ENCODE peak calls at places on chromosomes 13 and 19, in five cellular contexts. B is lower lobe of right lung, C is A549, F is endodermal cell, I is upper lobe of left lung. U is an unnamed sample.

GRCh38 chr13:20118268-20119140 is 42.3 kb downstream of the GJA3 start:
- DNase-seq in B (peak; percentile 69), C (peak; percentile 68), F (peak; percentile 90), I (peak; percentile 89), U (no peak)

GRCh38 chr13:94710881-94711560 is 1.3 kb downstream of the SOX21 start:
- DNase-seq in B (no peak), C (peak; percentile 42), F (peak; percentile 86), I (peak; percentile 85), U (no peak)

GRCh38 chr19:47020992-47021496 is 1.4 kb downstream of the NPAS1 start:
- DNase-seq in B (no peak), C (peak; percentile 65), F (peak; percentile 83), I (peak; percentile 85), U (no peak)

GRCh38 chr13:34513526-34513925 is 428.5 kb upstream of the NBEA start:
- DNase-seq in B (no peak), C (no peak), F (no peak), I (no peak), U (no peak)

GRCh38 chr13:41384749-41385503 is 72.4 kb upstream of the RGCC start:
- DNase-seq in B (no peak), C (peak; percentile 2), F (peak; percentile 53), I (peak; percentile 42), U (no peak)

GRCh38 chr19:19552811-19553210 is 14.7 kb downstream of the CILP2 start:
- DNase-seq in B (no peak), C (peak; percentile 47), F (peak; percentile 92), I (peak; percentile 82), U (no peak)

GRCh38 chr13:24618219-24618955 is 61.8 kb upstream of the ATP12A start:
- DNase-seq in B (no peak), C (no peak), F (no peak), I (peak; percentile 13), U (no peak)

GRCh38 chr19:53906211-53907192 is 2.6 kb upstream of the CACNG7 start:
- DNase-seq in B (peak; percentile 73), C (no peak), F (peak; percentile 86), I (peak; percentile 86), U (no peak)

GRCh38 chr19:9323557-9323918 is 441 bp upstream of the ZNF559 start:
- DNase-seq in B (peak; percentile 67), C (peak; percentile 79), F (no peak), I (no peak), U (no peak)

GRCh38 chr13:106376411-106377112 is 158.9 kb downstream of the EFNB2 start:
- DNase-seq in B (peak; percentile 49), C (peak; percentile 48), F (peak; percentile 54), I (no peak), U (no peak)

GRCh38 chr19:55519461-55520311 is 17.2 kb downstream of the SBK2 start:
- DNase-seq in B (no peak), C (peak; percentile 94), F (no peak), I (no peak), U (no peak)

GRCh38 chr19:45070861-45071544 is 5.3 kb downstream of the ZNF296 start:
- DNase-seq in B (no peak), C (no peak), F (no peak), I (peak; percentile 78), U (no peak)

GRCh38 chr19:16013851-16014840 is 62.1 kb upstream of the TPM4 start:
- DNase-seq in B (no peak), C (no peak), F (no peak), I (no peak), U (no peak)

GRCh38 chr13:30551194-30551593 is 66.5 kb upstream of the USPL1 start:
- DNase-seq in B (no peak), C (peak; percentile 45), F (no peak), I (no peak), U (no peak)

GRCh38 chr19:6374179-6374709 is 1.5 kb downstream of the PSPN start:
- DNase-seq in B (no peak), C (no peak), F (no peak), I (peak; percentile 85), U (no peak)

GRCh38 chr19:36213793-36214387 is 575 bp downstream of the ZNF565 start:
- DNase-seq in B (peak; percentile 52), C (no peak), F (no peak), I (no peak), U (no peak)

GRCh38 chr13:47835470-47836228 is 165.4 kb downstream of the SUCLA2 start:
- DNase-seq in B (no peak), C (no peak), F (no peak), I (no peak), U (no peak)

GRCh38 chr19:54364775-54365257 is at the start of gene LAIR1:
- DNase-seq in B (peak; percentile 74), C (no peak), F (no peak), I (no peak), U (no peak)

GRCh38 chr13:48775285-48775684 is 121.6 kb downstream of the CYSLTR2 start:
- DNase-seq in B (no peak), C (no peak), F (no peak), I (no peak), U (no peak)

GRCh38 chr13:37681295-37682032 is 82.9 kb upstream of the POSTN start:
- DNase-seq in B (no peak), C (no peak), F (no peak), I (no peak), U (no peak)

GRCh38 chr19:10979950-10980349 is 19.1 kb downstream of the SMARCA4 start:
- DNase-seq in B (no peak), C (no peak), F (no peak), I (no peak), U (no peak)
- H3K27ac ChIP-seq in B (no peak overlapping the region), C (no peak overlapping the region), F (no peak overlapping the region), I (no peak overlapping the region), U (no peak overlapping the region)

GRCh38 chr13:113205428-113205931 is 3.0 kb downstream of the PCID2 start:
- DNase-seq in B (no peak), C (no peak), F (no peak), I (no peak), U (no peak)
- H3K27ac ChIP-seq in B (no peak overlapping the region), C (peak overlapping the region; percentile 34), F (no peak overlapping the region), I (no peak overlapping the region), U (no peak overlapping the region)

GRCh38 chr19:4539697-4540581 is at the start of gene LRG1:
- DNase-seq in B (peak; percentile 88), C (no peak), F (peak; percentile 61), I (no peak), U (no peak)

GRCh38 chr19:4536798-4537197 is 1.8 kb upstream of the PLIN5 start:
- DNase-seq in B (no peak), C (no peak), F (no peak), I (no peak), U (no peak)

GRCh38 chr19:4539169-4539696 is 603 bp downstream of the LRG1 start:
- DNase-seq in B (no peak), C (no peak), F (no peak), I (no peak), U (no peak)

GRCh38 chr19:4537953-4538600 is 1.8 kb downstream of the LRG1 start:
- DNase-seq in B (no peak), C (no peak), F (peak; percentile 77), I (no peak), U (no peak)

DNA sequence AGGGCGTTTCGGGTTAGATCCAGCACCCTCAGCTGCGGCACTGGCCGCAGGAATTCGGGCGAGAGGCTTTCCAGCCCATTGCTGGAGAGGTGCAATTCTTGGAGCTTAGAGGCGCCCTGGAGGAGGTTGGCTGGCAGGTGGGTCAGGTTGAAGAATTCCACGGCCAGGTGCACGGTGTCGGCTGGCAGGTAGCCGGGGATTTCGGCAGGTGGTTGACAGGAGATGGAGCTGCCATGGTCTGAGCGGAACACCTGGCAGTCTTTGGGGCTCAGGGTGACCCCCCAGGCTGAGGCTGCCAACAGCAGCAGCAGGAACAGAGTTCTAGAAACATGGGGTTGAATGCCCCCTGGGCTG is 1.3 kb downstream of the LRG1 start:
- DNase-seq in B (no peak), C (no peak), F (peak; percentile 40), I (no peak), U (no peak)
- H3K27ac ChIP-seq in B (no peak overlapping the region), C (no peak overlapping the region), F (no peak overlapping the region), I (no peak overlapping the region), U (no peak overlapping the region)

GRCh38 chr13:60158321-60158801 is 5.4 kb downstream of the DIAPH3 start:
- DNase-seq in B (no peak), C (no peak), F (peak; percentile 83), I (no peak), U (no peak)
- H3K27ac ChIP-seq in B (no peak overlapping the region), C (no peak overlapping the region), F (peak overlapping the region; percentile 70), I (no peak overlapping the region), U (no peak overlapping the region)

GRCh38 chr19:2524840-2525723 is 49.2 kb downstream of the GADD45B start:
- DNase-seq in B (no peak), C (peak; percentile 86), F (peak; percentile 57), I (peak; percentile 84), U (no peak)

GRCh38 chr19:2529473-2529918 is 53.6 kb downstream of the GADD45B start:
- DNase-seq in B (peak; percentile 36), C (peak; percentile 93), F (no peak), I (no peak), U (no peak)

GRCh38 chr19:2528543-2529173 is 52.7 kb downstream of the GADD45B start:
- DNase-seq in B (peak; percentile 76), C (no peak), F (no peak), I (peak; percentile 49), U (no peak)

GRCh38 chr19:2527171-2527570 is 51.2 kb downstream of the GADD45B start:
- DNase-seq in B (no peak), C (no peak), F (no peak), I (no peak), U (no peak)

DNA sequence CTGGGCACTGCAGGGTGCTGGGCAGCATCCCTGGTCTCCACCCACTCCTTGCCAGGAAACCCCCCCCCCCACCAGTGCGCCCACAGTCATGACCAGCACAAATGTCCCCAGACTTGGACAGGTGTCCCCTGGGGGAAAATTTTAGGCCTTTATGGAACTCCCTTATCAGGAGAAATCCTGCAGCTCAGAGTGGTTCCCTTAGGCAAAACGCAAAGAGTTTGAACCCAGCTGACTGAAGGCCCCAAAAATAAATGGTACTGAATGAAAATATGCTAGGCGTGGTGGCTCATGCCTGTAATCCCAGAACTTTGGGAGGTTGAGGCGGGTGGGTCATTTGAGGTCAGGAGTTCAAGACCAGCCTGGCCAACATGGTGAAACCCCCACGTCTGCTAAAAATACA is 51.8 kb downstream of the GADD45B start:
- DNase-seq in B (no peak), C (no peak), F (no peak), I (no peak), U (no peak)
- H3K27ac ChIP-seq in B (no peak overlapping the region), C (peak overlapping the region; percentile 89), F (no peak overlapping the region), I (no peak overlapping the region), U (no peak overlapping the region)

GRCh38 chr13:25904830-25905229 is 147.0 kb downstream of the SHISA2 start:
- DNase-seq in B (no peak), C (no peak), F (no peak), I (peak; percentile 63), U (no peak)
- H3K27ac ChIP-seq in B (no peak overlapping the region), C (no peak overlapping the region), F (no peak overlapping the region), I (no peak overlapping the region), U (no peak overlapping the region)